ENCODE peak calls at places on chromosome 12, in four cellular contexts. One of them, this sample, is unnamed.

GRCh38 chr12:64608901-64609542 is 1.3 kb upstream of the RASSF3 start:
- DNase-seq in sigmoid colon: no peak
- DNase-seq in transverse colon: peak; percentile 67
- DNase-seq in lower lobe of right lung: no peak
- DNase-seq in this sample: peak; percentile 80

GRCh38 chr12:132285991-132286681 is 43.3 kb downstream of the GALNT9 start:
- DNase-seq in sigmoid colon: peak; percentile 88
- DNase-seq in transverse colon: peak; percentile 49
- DNase-seq in lower lobe of right lung: peak; percentile 69
- DNase-seq in this sample: peak; percentile 12

GRCh38 chr12:89571481-89572190 is 45.8 kb upstream of the POC1B start:
- DNase-seq in sigmoid colon: no peak
- DNase-seq in transverse colon: no peak
- DNase-seq in lower lobe of right lung: no peak
- DNase-seq in this sample: no peak

GRCh38 chr12:10190558-10191388 is 11.9 kb downstream of the TMEM52B start:
- DNase-seq in sigmoid colon: peak; percentile 79
- DNase-seq in transverse colon: peak; percentile 67
- DNase-seq in lower lobe of right lung: peak; percentile 59
- DNase-seq in this sample: peak; percentile 72

GRCh38 chr12:51115516-51115915 is 32.1 kb upstream of the CSRNP2 start:
- DNase-seq in sigmoid colon: no peak
- DNase-seq in transverse colon: no peak
- DNase-seq in lower lobe of right lung: no peak
- DNase-seq in this sample: no peak

GRCh38 chr12:98180603-98181002 is 334.8 kb upstream of the TMPO start:
- DNase-seq in sigmoid colon: no peak
- DNase-seq in transverse colon: no peak
- DNase-seq in lower lobe of right lung: no peak
- DNase-seq in this sample: no peak

GRCh38 chr12:74910831-74911230 is 298.8 kb downstream of the KCNC2 start:
- DNase-seq in sigmoid colon: no peak
- DNase-seq in transverse colon: no peak
- DNase-seq in lower lobe of right lung: no peak
- DNase-seq in this sample: no peak

GRCh38 chr12:132847363-132848356 is 19.0 kb upstream of the GOLGA3 start:
- DNase-seq in sigmoid colon: no peak
- DNase-seq in transverse colon: no peak
- DNase-seq in lower lobe of right lung: no peak
- DNase-seq in this sample: no peak

GRCh38 chr12:17062296-17063061 is 456.5 kb upstream of the LMO3 start:
- DNase-seq in sigmoid colon: no peak
- DNase-seq in transverse colon: no peak
- DNase-seq in lower lobe of right lung: no peak
- DNase-seq in this sample: no peak

GRCh38 chr12:57152408-57153038 is 5.1 kb upstream of the LRP1-AS start:
- DNase-seq in sigmoid colon: peak; percentile 89
- DNase-seq in transverse colon: no peak
- DNase-seq in lower lobe of right lung: no peak
- DNase-seq in this sample: no peak

GRCh38 chr12:89737000-89737399 is 28.4 kb upstream of the ATP2B1 start:
- DNase-seq in sigmoid colon: no peak
- DNase-seq in transverse colon: no peak
- DNase-seq in lower lobe of right lung: no peak
- DNase-seq in this sample: no peak

GRCh38 chr12:10716704-10717315 is 6.3 kb downstream of the YBX3 start:
- DNase-seq in sigmoid colon: peak; percentile 90
- DNase-seq in transverse colon: peak; percentile 70
- DNase-seq in lower lobe of right lung: peak; percentile 60
- DNase-seq in this sample: peak; percentile 5

GRCh38 chr12:45543887-45544286 is 185.6 kb upstream of the ARID2 start:
- DNase-seq in sigmoid colon: no peak
- DNase-seq in transverse colon: peak; percentile 39
- DNase-seq in lower lobe of right lung: no peak
- DNase-seq in this sample: peak; percentile 80

GRCh38 chr12:103791350-103791920 is 49.6 kb downstream of the NT5DC3 start:
- DNase-seq in sigmoid colon: peak; percentile 60
- DNase-seq in transverse colon: no peak
- DNase-seq in lower lobe of right lung: no peak
- DNase-seq in this sample: no peak

GRCh38 chr12:31368666-31369361 is 42.9 kb upstream of the SINHCAF start:
- DNase-seq in sigmoid colon: no peak
- DNase-seq in transverse colon: no peak
- DNase-seq in lower lobe of right lung: no peak
- DNase-seq in this sample: no peak

GRCh38 chr12:12017135-12017581 is 53.6 kb upstream of the BCL2L14 start:
- DNase-seq in sigmoid colon: no peak
- DNase-seq in transverse colon: no peak
- DNase-seq in lower lobe of right lung: no peak
- DNase-seq in this sample: no peak
- H3K4me3 ChIP-seq in sigmoid colon: no peak overlapping the region
- H3K4me3 ChIP-seq in transverse colon: no peak overlapping the region
- H3K4me3 ChIP-seq in lower lobe of right lung: no peak overlapping the region
- H3K4me3 ChIP-seq in this sample: no peak overlapping the region

DNA sequence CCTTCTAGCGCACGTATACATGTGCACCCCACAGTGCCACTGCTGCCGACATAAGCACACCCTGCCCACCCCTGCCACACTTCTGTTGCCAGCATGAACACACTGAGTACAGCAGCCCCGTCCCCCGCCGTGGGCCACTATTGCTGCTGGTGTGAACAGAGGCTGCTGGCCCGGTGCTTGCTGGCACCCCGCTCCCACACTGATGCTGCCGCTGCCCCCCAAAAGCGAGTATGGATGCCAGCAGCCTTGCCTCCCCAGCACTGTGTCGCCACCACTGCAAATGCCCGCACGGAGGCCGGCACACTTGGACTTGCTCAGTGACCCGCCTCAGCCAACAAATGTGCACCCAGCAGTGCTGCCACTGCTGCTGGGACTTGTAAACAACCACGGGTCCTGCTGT is 872.4 kb upstream of the ATXN7L3B start:
- DNase-seq in sigmoid colon: no peak
- DNase-seq in transverse colon: no peak
- DNase-seq in lower lobe of right lung: no peak
- DNase-seq in this sample: no peak
- H3K9me3 ChIP-seq in sigmoid colon: no peaks in the 10 kb centered on the region
- H3K9me3 ChIP-seq in transverse colon: no peaks in the 10 kb centered on the region
- H3K9me3 ChIP-seq in lower lobe of right lung: no peaks in the 10 kb centered on the region
- H3K9me3 ChIP-seq in this sample: no peaks in the 10 kb centered on the region

GRCh38 chr12:40689576-40689975 is 2.7 kb upstream of the CNTN1 start:
- DNase-seq in sigmoid colon: no peak
- DNase-seq in transverse colon: no peak
- DNase-seq in lower lobe of right lung: no peak
- DNase-seq in this sample: no peak

GRCh38 chr12:40697566-40698257 is 5.5 kb downstream of the CNTN1 start:
- DNase-seq in sigmoid colon: no peak
- DNase-seq in transverse colon: no peak
- DNase-seq in lower lobe of right lung: no peak
- DNase-seq in this sample: no peak

GRCh38 chr12:40691913-40692616 is at the start of gene CNTN1:
- DNase-seq in sigmoid colon: peak; percentile 83
- DNase-seq in transverse colon: peak; percentile 24
- DNase-seq in lower lobe of right lung: peak; percentile 57
- DNase-seq in this sample: peak; percentile 1

GRCh38 chr12:40692617-40693502 is 621 bp downstream of the CNTN1 start:
- DNase-seq in sigmoid colon: peak; percentile 65
- DNase-seq in transverse colon: no peak
- DNase-seq in lower lobe of right lung: peak; percentile 54
- DNase-seq in this sample: no peak

DNA sequence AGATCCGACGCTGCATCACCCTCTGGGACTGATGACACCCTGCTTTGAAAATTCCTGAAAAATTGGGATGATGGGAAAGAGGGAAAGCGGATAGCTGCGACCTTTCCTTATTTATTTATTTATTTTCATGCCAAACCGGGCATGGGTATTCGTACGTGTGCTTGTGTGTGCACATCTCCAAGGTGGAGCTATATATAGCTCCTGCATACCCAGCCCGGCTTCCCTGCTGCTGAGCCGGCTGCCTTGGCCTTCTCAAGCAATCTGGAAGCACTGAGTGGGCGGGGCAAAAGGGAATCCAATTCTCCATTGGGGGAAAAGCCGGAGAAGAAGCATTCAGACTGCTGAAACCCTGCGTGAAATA is 1.2 kb downstream of the CNTN1 start:
- DNase-seq in sigmoid colon: peak; percentile 65
- DNase-seq in transverse colon: no peak
- DNase-seq in lower lobe of right lung: peak; percentile 44
- DNase-seq in this sample: no peak
- H3K4me3 ChIP-seq in sigmoid colon: peak overlapping the region; percentile 60
- H3K4me3 ChIP-seq in transverse colon: peak overlapping the region; percentile 32
- H3K4me3 ChIP-seq in lower lobe of right lung: peak overlapping the region; percentile 59
- H3K4me3 ChIP-seq in this sample: no peak overlapping the region

DNA sequence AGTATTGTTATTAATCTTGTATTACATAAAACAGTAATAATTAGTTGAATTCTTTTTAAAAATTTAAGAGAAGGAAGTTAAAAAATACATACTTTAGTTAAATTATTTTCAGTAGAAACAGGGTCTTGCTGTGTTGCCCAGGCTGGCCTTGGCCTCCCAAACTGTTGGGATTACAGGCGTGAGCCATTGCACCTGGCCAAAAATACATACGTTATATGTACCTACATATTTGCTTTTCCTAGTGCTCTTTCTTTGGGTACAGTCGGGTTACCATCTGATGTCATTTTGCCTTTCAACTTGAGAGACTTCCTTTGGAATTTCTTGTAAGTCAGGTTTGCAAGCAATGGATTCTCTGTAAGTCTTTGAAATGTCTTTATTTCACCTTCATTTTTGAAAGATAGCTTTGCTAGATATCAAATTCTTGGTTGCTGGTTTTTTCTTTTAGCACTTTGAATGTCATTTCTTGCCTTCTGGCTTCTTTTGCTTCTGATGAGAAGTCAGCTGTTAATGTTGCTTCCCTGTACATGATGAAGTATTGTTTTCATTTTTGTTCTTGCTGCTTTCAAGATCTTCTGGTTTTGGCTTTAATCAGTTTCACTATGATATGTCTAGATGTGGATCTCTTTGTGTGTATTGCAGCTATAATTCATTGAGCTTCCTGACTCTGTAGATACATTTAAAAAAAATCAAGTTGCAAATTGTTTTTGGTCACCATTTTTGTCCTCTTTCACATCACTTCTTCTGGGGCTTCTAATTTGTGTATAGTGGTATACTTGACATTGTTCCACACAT is 84.4 kb downstream of the SPATS2 start:
- DNase-seq in sigmoid colon: no peak
- DNase-seq in transverse colon: no peak
- DNase-seq in lower lobe of right lung: no peak
- DNase-seq in this sample: no peak
- H3K9me3 ChIP-seq in sigmoid colon: no peaks in the 10 kb centered on the region
- H3K9me3 ChIP-seq in transverse colon: no peaks in the 10 kb centered on the region
- H3K9me3 ChIP-seq in lower lobe of right lung: no peaks in the 10 kb centered on the region
- H3K9me3 ChIP-seq in this sample: no peaks in the 10 kb centered on the region

DNA sequence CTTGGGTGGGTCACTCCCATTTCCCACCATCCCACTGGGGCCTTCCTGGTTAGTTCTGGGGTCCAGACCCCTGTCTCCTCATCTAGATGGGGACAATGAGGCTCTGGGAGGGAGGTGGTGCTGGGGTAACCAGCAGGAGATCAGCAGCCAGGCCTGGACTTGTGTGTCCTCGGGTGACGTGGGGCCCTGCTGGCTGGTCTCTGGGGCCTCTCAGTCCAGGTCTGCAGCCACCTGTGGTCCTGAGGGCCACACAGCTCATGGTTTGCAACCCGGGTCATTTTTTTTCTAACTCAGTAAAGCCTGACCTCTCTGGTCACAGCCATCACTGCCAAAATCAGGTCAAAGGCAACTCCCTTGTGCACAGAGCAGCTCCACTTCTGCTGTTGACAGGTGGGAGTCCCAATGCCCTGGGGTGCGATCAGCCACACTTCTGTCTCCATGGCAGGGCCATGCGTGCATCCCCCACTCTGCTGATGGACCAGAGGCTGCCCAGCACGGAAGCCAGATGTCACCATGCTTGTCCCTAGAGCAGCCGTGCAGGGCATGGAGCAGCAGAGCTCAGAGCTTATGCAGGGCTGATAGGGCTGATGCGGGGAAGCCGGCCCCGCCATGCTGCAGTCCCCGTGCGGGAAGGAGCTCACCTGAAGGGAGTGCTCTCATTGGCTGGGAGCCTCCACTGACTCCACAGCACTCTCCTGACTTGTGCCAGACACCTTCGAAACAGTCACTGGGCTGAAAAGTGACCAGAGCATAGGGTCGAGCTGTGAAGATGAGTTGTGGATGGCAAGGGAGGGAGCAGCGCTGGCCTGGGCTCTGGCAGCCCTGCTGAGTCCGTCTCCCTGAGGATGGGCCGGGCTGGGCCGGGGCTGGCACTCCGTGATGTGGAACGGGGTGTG is 251.0 kb downstream of the ADGRD1 start:
- DNase-seq in sigmoid colon: peak; percentile 51
- DNase-seq in transverse colon: no peak
- DNase-seq in lower lobe of right lung: no peak
- DNase-seq in this sample: no peak
- H3K4me3 ChIP-seq in sigmoid colon: no peak overlapping the region
- H3K4me3 ChIP-seq in transverse colon: no peak overlapping the region
- H3K4me3 ChIP-seq in lower lobe of right lung: no peak overlapping the region
- H3K4me3 ChIP-seq in this sample: no peak overlapping the region

DNA sequence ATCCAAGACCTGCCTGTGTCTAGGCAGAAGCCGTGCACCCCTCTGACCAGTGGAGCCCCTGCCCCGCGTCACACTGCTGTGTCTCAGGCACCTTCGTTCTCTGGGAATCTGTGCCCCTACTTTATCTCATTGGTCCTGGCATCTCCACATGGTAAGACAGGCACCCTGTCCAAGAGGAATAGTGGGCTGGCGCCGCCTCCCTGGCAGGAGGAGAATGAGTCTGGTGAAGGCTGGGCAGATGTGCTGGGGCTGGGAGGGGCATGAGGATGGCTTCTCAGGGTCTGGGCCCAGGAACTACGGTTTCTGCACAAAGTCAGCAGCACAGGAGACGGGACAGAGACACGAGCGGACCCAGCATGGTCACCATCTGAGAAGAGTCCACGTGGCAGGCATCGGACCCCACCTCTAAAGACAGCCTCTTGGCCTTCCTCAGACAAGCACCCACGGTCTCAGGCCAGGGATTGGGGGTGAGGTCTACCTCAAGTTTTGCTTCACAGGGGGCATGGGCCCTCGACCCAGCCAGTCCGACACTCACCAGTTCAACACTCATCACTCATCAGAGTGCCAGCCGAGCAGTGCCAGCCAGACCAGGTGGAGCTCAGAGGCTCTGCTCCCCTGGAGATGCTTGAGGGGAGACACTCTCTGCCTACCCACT is 306.7 kb downstream of the ADGRD1 start:
- DNase-seq in sigmoid colon: no peak
- DNase-seq in transverse colon: no peak
- DNase-seq in lower lobe of right lung: peak; percentile 28
- DNase-seq in this sample: no peak
- H3K9me3 ChIP-seq in sigmoid colon: no peaks in the 10 kb centered on the region
- H3K9me3 ChIP-seq in transverse colon: no peaks in the 10 kb centered on the region
- H3K9me3 ChIP-seq in lower lobe of right lung: no peaks in the 10 kb centered on the region
- H3K9me3 ChIP-seq in this sample: no peaks in the 10 kb centered on the region

GRCh38 chr12:92035477-92035876 is 110.2 kb downstream of the BTG1 start:
- DNase-seq in sigmoid colon: no peak
- DNase-seq in transverse colon: no peak
- DNase-seq in lower lobe of right lung: no peak
- DNase-seq in this sample: no peak
- H3K4me3 ChIP-seq in sigmoid colon: peak overlapping the region; percentile 5
- H3K4me3 ChIP-seq in transverse colon: peak overlapping the region; percentile 5
- H3K4me3 ChIP-seq in lower lobe of right lung: peak overlapping the region; percentile 43
- H3K4me3 ChIP-seq in this sample: no peak overlapping the region

GRCh38 chr12:114320101-114320500 is 85.8 kb downstream of the TBX5 start:
- DNase-seq in sigmoid colon: no peak
- DNase-seq in transverse colon: no peak
- DNase-seq in lower lobe of right lung: no peak
- DNase-seq in this sample: no peak
- H3K9me3 ChIP-seq in sigmoid colon: no peaks in the 10 kb centered on the region
- H3K9me3 ChIP-seq in transverse colon: no peaks in the 10 kb centered on the region
- H3K9me3 ChIP-seq in lower lobe of right lung: no peaks in the 10 kb centered on the region
- H3K9me3 ChIP-seq in this sample: no peaks in the 10 kb centered on the region